ENCODE peak calls at places on chromosome 22, in five cellular contexts. O is AG10803; W is HCT116; K is CD8-positive, alpha-beta T cell; R is cardiac muscle cell. T is an unnamed sample.
A peak's percentile ranks its signal among the peaks of the same experiment; 100 is the strongest.

GRCh38 chr22:33717694-33718396 is 202.4 kb downstream of the LARGE1 start:
- DNase-seq in O (no peak), W (no peak), K (no peak), R (no peak), T (no peak)

GRCh38 chr22:49532831-49533802 is 294.6 kb downstream of the BRD1 start:
- DNase-seq in O (no peak), W (no peak), K (no peak), R (no peak), T (no peak)

GRCh38 chr22:25644122-25644521 is 79.6 kb downstream of the GRK3 start:
- DNase-seq in O (no peak), W (no peak), K (no peak), R (no peak), T (no peak)

GRCh38 chr22:20532256-20532993 is 25.0 kb downstream of the MED15 start:
- DNase-seq in O (no peak), W (no peak), K (no peak), R (no peak), T (no peak)

GRCh38 chr22:47213571-47214230 is 451.3 kb downstream of the TBC1D22A start:
- DNase-seq in O (peak; percentile 11), W (peak; percentile 12), K (no peak), R (no peak), T (no peak)

GRCh38 chr22:29032584-29032983 is 29.0 kb downstream of the C22orf31 start:
- DNase-seq in O (no peak), W (no peak), K (no peak), R (no peak), T (no peak)

GRCh38 chr22:22061085-22062077 is 78.8 kb upstream of the TOP3B start:
- DNase-seq in O (peak; percentile 67), W (peak; percentile 8), K (no peak), R (no peak), T (no peak)

GRCh38 chr22:19504900-19505734 is 19.1 kb downstream of the CLDN5 start:
- DNase-seq in O (no peak), W (no peak), K (no peak), R (no peak), T (no peak)

GRCh38 chr22:19631899-19632670 is 82.2 kb upstream of the SEPTIN5 start:
- DNase-seq in O (peak; percentile 32), W (peak; percentile 55), K (no peak), R (peak; percentile 36), T (no peak)

GRCh38 chr22:40348025-40348658 is 1.8 kb downstream of the ADSL start:
- DNase-seq in O (peak; percentile 69), W (peak; percentile 40), K (peak; percentile 50), R (peak; percentile 59), T (no peak)

GRCh38 chr22:47630741-47631534 is 868.5 kb downstream of the TBC1D22A start:
- DNase-seq in O (no peak), W (no peak), K (no peak), R (no peak), T (no peak)

GRCh38 chr22:32417906-32418305 is 5.9 kb upstream of the RTCB start:
- DNase-seq in O (no peak), W (no peak), K (no peak), R (no peak), T (no peak)

GRCh38 chr22:24230911-24231656 is 13.8 kb downstream of the GGT5 start:
- DNase-seq in O (no peak), W (no peak), K (peak; percentile 46), R (peak; percentile 36), T (no peak)

GRCh38 chr22:23243006-23243573 is 62.8 kb downstream of the BCR start:
- DNase-seq in O (no peak), W (no peak), K (peak; percentile 52), R (peak; percentile 54), T (no peak)

GRCh38 chr22:29914991-29915390 is 32.0 kb downstream of the MTMR3 start:
- DNase-seq in O (peak; percentile 61), W (no peak), K (no peak), R (no peak), T (no peak)

GRCh38 chr22:19766506-19767426 is 6.2 kb downstream of the TBX1 start:
- DNase-seq in O (no peak), W (peak; percentile 50), K (peak; percentile 24), R (peak; percentile 50), T (no peak)

GRCh38 chr22:30880847-30881246 is 87.7 kb downstream of the MORC2 start:
- DNase-seq in O (no peak), W (no peak), K (no peak), R (no peak), T (no peak)

GRCh38 chr22:37662039-37662438 is 3.5 kb downstream of the PDXP start:
- DNase-seq in O (no peak), W (no peak), K (no peak), R (no peak), T (no peak)

GRCh38 chr22:46471901-46472721 is 65.3 kb downstream of the CELSR1 start:
- DNase-seq in O (no peak), W (peak; percentile 59), K (no peak), R (no peak), T (no peak)

GRCh38 chr22:20225693-20225966 is 42.5 kb downstream of the RTN4R start:
- DNase-seq in O (no peak), W (no peak), K (no peak), R (no peak), T (no peak)

GRCh38 chr22:32870474-32870873 is 69.0 kb downstream of the TIMP3 start:
- DNase-seq in O (no peak), W (no peak), K (no peak), R (no peak), T (no peak)

GRCh38 chr22:23387827-23388491 is 192.1 kb downstream of the IGLL1 start:
- DNase-seq in O (no peak), W (no peak), K (no peak), R (no peak), T (no peak)

GRCh38 chr22:17436981-17437410 is 67.7 kb downstream of the CECR2 start:
- DNase-seq in O (no peak), W (no peak), K (no peak), R (peak; percentile 61), T (no peak)

GRCh38 chr22:36770946-36771340 is 5.0 kb downstream of the IFT27 start:
- DNase-seq in O (no peak), W (no peak), K (no peak), R (no peak), T (no peak)

GRCh38 chr22:37182101-37182948 is 5.7 kb downstream of the C1QTNF6 start:
- DNase-seq in O (no peak), W (no peak), K (no peak), R (no peak), T (no peak)

DNA sequence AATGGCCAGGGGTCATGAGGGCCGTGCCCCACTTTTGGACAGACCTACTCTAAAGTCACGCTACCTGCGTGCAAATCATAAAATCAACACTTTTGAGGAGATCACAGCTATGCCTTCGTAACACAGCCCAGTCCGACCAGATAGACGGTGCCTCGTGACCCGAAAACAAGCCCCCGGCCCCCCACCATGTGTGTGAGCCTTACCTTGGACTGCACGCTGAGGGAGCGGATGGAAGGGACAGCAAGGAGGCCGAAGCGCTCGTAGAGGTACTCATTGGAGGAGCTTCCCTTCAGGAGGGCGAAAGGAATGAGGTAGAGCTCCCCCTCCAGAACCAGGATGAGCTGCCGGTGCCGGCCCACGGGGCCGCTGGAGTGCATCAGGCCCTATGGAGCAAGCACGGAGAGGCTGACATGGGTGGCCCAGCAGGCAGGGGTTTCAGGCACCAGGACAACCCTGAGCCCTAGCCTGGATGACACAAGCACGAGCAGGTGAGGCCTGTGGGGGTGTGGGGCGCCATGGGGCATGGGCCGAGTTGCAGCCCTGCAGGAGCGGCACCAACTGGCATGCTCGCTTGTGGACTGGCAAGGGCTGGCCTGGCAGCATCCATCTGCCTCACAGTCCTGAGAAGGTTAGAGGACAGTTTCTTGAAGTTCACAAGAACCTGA is 82.2 kb upstream of the PITPNB start:
- DNase-seq in O (no peak), W (no peak), K (no peak), R (no peak), T (no peak)
- TF ChIP-seq CTCF in O (no peak), W (no peak), K (no peak), R (no peak), T (no peak)

GRCh38 chr22:50581950-50582561 is 593 bp downstream of the CHKB start:
- DNase-seq in O (peak; percentile 18), W (no peak), K (no peak), R (no peak), T (no peak)

GRCh38 chr22:50582562-50583293 is at the start of gene CHKB:
- DNase-seq in O (peak; percentile 97), W (peak; percentile 91), K (peak; percentile 96), R (peak; percentile 99), T (peak; percentile 90)

GRCh38 chr22:50585238-50585637 is 2.6 kb upstream of the CHKB start:
- DNase-seq in O (no peak), W (no peak), K (no peak), R (no peak), T (no peak)

GRCh38 chr22:50584106-50585096 is 1.8 kb upstream of the CHKB start:
- DNase-seq in O (no peak), W (no peak), K (no peak), R (no peak), T (no peak)

GRCh38 chr22:50583294-50583865 is 731 bp upstream of the CHKB start:
- DNase-seq in O (no peak), W (no peak), K (no peak), R (no peak), T (no peak)
- H3K4me3 ChIP-seq in O (peak overlapping the region; percentile 79), W (peak overlapping the region; percentile 86), K (peak overlapping the region; percentile 77), R (peak overlapping the region; percentile 50), T (peak overlapping the region; percentile 62)

GRCh38 chr22:45450931-45451651 is 37.6 kb downstream of the RIBC2 start:
- DNase-seq in O (peak; percentile 99), W (no peak), K (no peak), R (no peak), T (peak; percentile 93)
- TF ChIP-seq CTCF in O (no peak), W (no peak), K (no peak), R (no peak), T (no peak)

GRCh38 chr22:43995057-43995685 is 28.9 kb upstream of the PARVB start:
- DNase-seq in O (no peak), W (no peak), K (no peak), R (no peak), T (no peak)

GRCh38 chr22:43996981-43997265 is 27.2 kb upstream of the PARVB start:
- DNase-seq in O (no peak), W (no peak), K (no peak), R (no peak), T (no peak)

GRCh38 chr22:43994416-43994815 is 29.7 kb upstream of the PARVB start:
- DNase-seq in O (no peak), W (no peak), K (no peak), R (no peak), T (no peak)

GRCh38 chr22:43995798-43996169 is 28.3 kb upstream of the PARVB start:
- DNase-seq in O (no peak), W (no peak), K (no peak), R (no peak), T (no peak)

DNA sequence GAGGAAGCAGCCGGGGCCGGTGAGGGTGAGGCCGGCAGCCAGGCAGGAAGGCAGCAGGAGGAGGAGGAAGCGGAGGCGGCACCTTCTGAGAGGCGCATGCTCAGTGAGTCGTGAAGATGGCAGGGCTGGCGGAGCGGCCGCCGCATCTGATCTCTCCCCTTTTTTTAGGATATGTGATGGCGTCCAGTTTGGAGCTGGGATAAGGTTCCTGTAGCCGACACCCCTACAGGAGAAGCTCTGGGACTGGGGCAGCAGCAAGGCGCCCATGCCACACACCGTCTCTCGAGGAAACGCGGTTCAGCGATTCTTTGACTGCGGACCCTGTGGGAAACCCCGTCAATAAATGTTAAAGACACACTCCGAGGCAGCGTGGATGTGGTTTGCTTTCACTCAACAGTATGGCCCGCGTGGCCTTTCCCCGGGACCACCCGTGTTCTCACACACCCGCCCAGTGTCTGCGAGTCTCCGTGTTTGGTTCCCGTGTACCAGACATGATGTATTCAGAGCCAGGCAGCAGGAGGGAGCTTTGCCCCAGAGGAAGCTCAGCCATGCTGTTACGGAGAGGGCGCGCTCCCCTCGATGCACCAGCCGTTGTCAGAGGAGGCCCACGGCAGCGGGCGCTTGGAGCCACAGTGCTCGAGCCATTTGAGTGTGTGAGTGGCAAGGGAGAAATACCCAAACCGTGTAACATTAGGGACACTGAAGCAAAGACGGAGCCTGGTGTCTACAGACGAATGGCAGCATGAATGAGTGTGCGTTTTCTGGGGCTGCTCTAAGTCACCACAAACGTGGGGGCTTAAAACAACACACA is 27.7 kb upstream of the PARVB start:
- DNase-seq in O (no peak), W (no peak), K (peak; percentile 62), R (no peak), T (no peak)
- H3K4me3 ChIP-seq in O (no peak overlapping the region), W (no peak overlapping the region), K (peak overlapping the region; percentile 67), R (no peak overlapping the region), T (no peak overlapping the region)